ENCODE peak calls at places on chromosomes 3 and 15, in five cellular contexts. Q is HCEC 1CT, N is Calu3, O is nucleus accumbens, H is thoracic aorta. I is an unnamed sample.

GRCh38 chr3:11734-12133 is 184.8 kb upstream of the CHL1 start:
- DNase-seq in Q (no peak), N (no peak), O (no peak), H (no peak), I (no peak)

GRCh38 chr3:127819086-127819485 is 3.2 kb downstream of the MGLL start:
- DNase-seq in Q (no peak), N (peak), O (no peak), H (no peak), I (no peak)

GRCh38 chr3:120983321-120983665 is 75.3 kb downstream of the STXBP5L start:
- DNase-seq in Q (no peak), N (no peak), O (no peak), H (no peak), I (no peak)

GRCh38 chr3:109559389-109559788 is 222.0 kb upstream of the DPPA4 start:
- DNase-seq in Q (no peak), N (peak), O (no peak), H (no peak), I (no peak)

GRCh38 chr3:119825820-119826219 is 43.9 kb downstream of the NR1I2 start:
- DNase-seq in Q (no peak), N (no peak), O (no peak), H (no peak), I (no peak)

GRCh38 chr15:56919708-56920637 is 1.5 kb downstream of the TCF12 start:
- DNase-seq in Q (peak), N (peak), O (no peak), H (no peak), I (no peak)

GRCh38 chr3:136186330-136186729 is 9.8 kb downstream of the MSL2 start:
- DNase-seq in Q (no peak), N (peak), O (no peak), H (no peak), I (no peak)

GRCh38 chr3:197186887-197187588 is 111.4 kb downstream of the DLG1 start:
- DNase-seq in Q (peak), N (peak), O (no peak), H (no peak), I (no peak)

GRCh38 chr3:134430174-134430573 is 55.6 kb downstream of the ANAPC13 start:
- DNase-seq in Q (no peak), N (no peak), O (no peak), H (no peak), I (no peak)

GRCh38 chr3:58008140-58009025 is at the start of gene FLNB:
- DNase-seq in Q (peak), N (peak), O (peak), H (no peak), I (no peak)

GRCh38 chr3:146221276-146221675 is 29.6 kb downstream of the PLSCR4 start:
- DNase-seq in Q (peak), N (no peak), O (no peak), H (no peak), I (no peak)

GRCh38 chr3:194282436-194283122 is 68.5 kb downstream of the CPN2 start:
- DNase-seq in Q (no peak), N (no peak), O (no peak), H (no peak), I (no peak)